ENCODE peak calls at places on chromosomes 13 and 19, in five cellular contexts. H, E, O, G and A are unnamed samples.

GRCh38 chr13:32121316-32121715 is 89.7 kb downstream of the FRY start:
- DNase-seq in O (no peak), G (no peak), H (no peak), E (no peak), A (no peak)

GRCh38 chr13:99971576-99972189 is at the start of gene ZIC5:
- DNase-seq in H (no peak), E (no peak), O (peak; percentile 86), G (no peak), A (no peak)

GRCh38 chr13:35140321-35140720 is 198.3 kb downstream of the NBEA start:
- DNase-seq in G (no peak), E (peak; percentile 4), H (peak; percentile 60), O (no peak), A (no peak)

GRCh38 chr13:106555631-106556328 is 12.2 kb downstream of the ARGLU1 start:
- DNase-seq in E (peak; percentile 68), H (peak; percentile 64), O (no peak), G (no peak), A (no peak)

GRCh38 chr19:45781282-45782161 is 768 bp downstream of the DMPK start:
- DNase-seq in G (peak; percentile 93), E (no peak), O (peak; percentile 6), H (no peak), A (no peak)

GRCh38 chr19:29259867-29260281 is 46.9 kb upstream of the UQCRFS1 start:
- DNase-seq in E (no peak), G (no peak), H (no peak), O (no peak), A (no peak)

GRCh38 chr19:1953037-1953436 is 12.1 kb downstream of the CSNK1G2 start:
- DNase-seq in H (no peak), E (no peak), O (no peak), G (no peak), A (no peak)

GRCh38 chr13:85661639-85662038 is 137.6 kb downstream of the SLITRK6 start:
- DNase-seq in G (no peak), H (no peak), O (no peak), E (no peak), A (no peak)

GRCh38 chr19:44657211-44657921 is 13.7 kb downstream of the PVR start:
- DNase-seq in H (peak; percentile 75), E (peak; percentile 68), G (peak; percentile 64), O (peak; percentile 72), A (peak; percentile 58)

GRCh38 chr19:29505034-29505824 is 20.6 kb upstream of the VSTM2B start:
- DNase-seq in E (no peak), O (no peak), H (no peak), G (no peak), A (no peak)

DNA sequence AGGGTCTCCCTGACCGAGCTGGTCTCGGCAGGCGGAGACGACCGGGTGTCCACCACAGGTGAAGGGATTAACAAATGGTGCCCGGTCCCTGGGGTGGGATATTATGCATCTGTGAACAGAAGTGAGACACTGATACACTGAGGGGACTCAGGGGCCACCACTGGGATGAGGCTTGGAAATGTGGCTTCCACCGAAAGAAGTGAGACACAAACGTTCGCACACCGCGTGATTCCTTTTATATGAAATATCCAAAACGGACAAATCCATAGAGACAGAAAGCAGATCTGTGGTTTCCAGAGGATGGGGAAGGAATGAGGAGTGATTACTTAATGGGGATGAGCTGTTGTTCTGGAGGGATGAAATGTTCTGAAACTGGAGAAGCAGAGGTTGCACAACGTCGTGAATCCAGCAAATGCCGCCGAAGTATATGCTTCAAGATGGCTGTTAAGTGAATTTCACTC is 47.5 kb downstream of the C13orf46 start:
- DNase-seq in H (peak; percentile 88), G (no peak), E (peak; percentile 60), O (peak; percentile 7), A (no peak)
- H3K27ac ChIP-seq in H (peak overlapping the region; percentile 89), G (no peak overlapping the region), E (no peak overlapping the region), O (no peak overlapping the region), A (no peak overlapping the region)

GRCh38 chr19:41408256-41408655 is 10.6 kb downstream of the BCKDHA start:
- DNase-seq in H (no peak), E (no peak), G (no peak), O (no peak), A (no peak)
- TF ChIP-seq CTCF in H (no peak), E (no peak), G (no peak), O (peak; percentile 15), A (no peak)

GRCh38 chr13:113552079-113552478 is 32.5 kb upstream of the TFDP1 start:
- DNase-seq in E (no peak), H (no peak), G (no peak), O (peak; percentile 7), A (no peak)

GRCh38 chr13:113555141-113555540 is 29.4 kb upstream of the TFDP1 start:
- DNase-seq in H (no peak), G (no peak), O (peak; percentile 6), E (no peak), A (no peak)

GRCh38 chr13:113552786-113553540 is 31.6 kb upstream of the TFDP1 start:
- DNase-seq in E (no peak), G (no peak), H (no peak), O (peak; percentile 6), A (no peak)

GRCh38 chr13:113553541-113554332 is 30.8 kb upstream of the TFDP1 start:
- DNase-seq in G (no peak), E (no peak), H (no peak), O (peak; percentile 18), A (no peak)

GRCh38 chr13:113554333-113554700 is 30.2 kb upstream of the TFDP1 start:
- DNase-seq in G (no peak), E (no peak), H (no peak), O (no peak), A (no peak)
- H3K27ac ChIP-seq in G (no peak overlapping the region), E (no peak overlapping the region), H (no peak overlapping the region), O (no peak overlapping the region), A (no peak overlapping the region)

GRCh38 chr19:55486043-55486970 is 1.3 kb downstream of the NAT14 start:
- DNase-seq in G (no peak), O (no peak), H (no peak), E (no peak), A (no peak)
- TF ChIP-seq CTCF in G (no peak), O (no peak), H (peak; percentile 35), E (no peak), A (no peak)

GRCh38 chr19:47544075-47544474 is 28.9 kb downstream of the ZNF541 start:
- DNase-seq in E (no peak), G (no peak), H (no peak), O (no peak), A (no peak)
- H3K27ac ChIP-seq in E (no peak overlapping the region), G (no peak overlapping the region), H (no peak overlapping the region), O (no peak overlapping the region), A (no peak overlapping the region)

DNA sequence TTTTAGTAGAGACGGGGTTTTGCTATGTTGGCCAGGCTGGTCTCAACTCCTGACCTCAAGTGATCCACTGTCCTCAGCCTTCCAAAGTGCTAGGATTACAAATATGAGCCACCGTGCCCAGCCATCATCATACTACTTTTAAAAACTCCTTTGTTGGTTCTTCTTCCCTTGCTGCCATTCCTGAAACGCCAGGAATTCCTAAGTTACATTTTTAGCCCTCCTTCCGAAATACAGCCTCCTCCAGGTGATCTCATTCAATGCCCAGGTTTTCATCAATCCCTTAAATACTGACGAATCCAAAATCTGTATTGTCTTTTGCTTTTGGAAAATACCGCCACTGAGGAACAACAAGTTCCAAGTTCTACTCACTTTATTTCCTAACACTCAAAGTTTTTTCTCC is 25.3 kb upstream of the EBPL start:
- DNase-seq in G (no peak), E (no peak), H (no peak), O (no peak), A (no peak)
- TF ChIP-seq CTCF in G (no peak), E (no peak), H (no peak), O (no peak), A (no peak)

GRCh38 chr13:100983111-100983510 is 308.5 kb upstream of the TMTC4 start:
- DNase-seq in O (no peak), E (no peak), H (no peak), G (no peak), A (no peak)
- H3K27ac ChIP-seq in O (no peak overlapping the region), E (no peak overlapping the region), H (no peak overlapping the region), G (no peak overlapping the region), A (no peak overlapping the region)

DNA sequence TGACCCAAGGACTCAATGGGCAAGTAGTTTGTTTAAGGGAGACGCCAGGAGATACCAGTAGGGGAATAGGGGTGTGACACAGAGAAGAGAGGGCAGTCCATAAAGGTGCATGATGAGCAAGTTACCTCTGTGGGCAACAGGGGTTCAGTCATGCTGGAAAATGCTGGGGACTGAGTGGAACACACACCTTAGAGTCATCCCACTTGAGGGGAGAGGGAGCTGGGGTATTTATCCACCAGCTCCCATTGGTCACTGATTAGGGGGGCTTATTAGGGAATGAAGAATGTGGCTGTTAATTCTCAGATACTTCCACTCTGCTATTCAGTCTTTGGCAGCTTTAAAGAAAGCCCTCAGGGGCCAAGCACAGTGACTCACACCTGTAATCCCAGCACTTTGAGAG is 67.5 kb upstream of the MRI1 start:
- DNase-seq in O (no peak), H (no peak), G (no peak), E (no peak), A (no peak)
- TF ChIP-seq CTCF in O (no peak), H (no peak), G (no peak), E (no peak), A (no peak)

DNA sequence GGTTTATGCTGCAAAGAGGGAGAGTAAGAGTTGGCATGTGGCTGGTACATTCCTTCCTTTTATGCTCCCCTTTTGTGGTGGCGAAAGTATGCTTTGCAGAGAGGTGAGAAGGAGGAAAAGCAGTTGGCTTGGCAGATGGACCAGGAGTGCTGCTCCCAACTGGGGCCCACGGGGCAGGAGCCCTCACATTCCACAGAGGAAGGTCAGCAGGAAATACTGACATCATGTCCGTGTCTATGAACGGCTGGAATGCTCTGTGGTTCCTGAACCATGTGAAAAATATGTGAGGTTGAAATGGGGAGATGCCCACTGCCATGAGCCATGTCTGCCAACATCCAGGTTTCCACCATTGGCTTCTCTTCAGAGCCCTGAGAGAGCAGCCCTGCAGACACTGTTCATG is 33.3 kb upstream of the GAS6 start:
- DNase-seq in H (peak; percentile 83), G (no peak), E (peak; percentile 98), O (no peak), A (peak; percentile 86)
- H3K27ac ChIP-seq in H (peak overlapping the region; percentile 86), G (no peak overlapping the region), E (peak overlapping the region; percentile 94), O (no peak overlapping the region), A (peak overlapping the region; percentile 50)

DNA sequence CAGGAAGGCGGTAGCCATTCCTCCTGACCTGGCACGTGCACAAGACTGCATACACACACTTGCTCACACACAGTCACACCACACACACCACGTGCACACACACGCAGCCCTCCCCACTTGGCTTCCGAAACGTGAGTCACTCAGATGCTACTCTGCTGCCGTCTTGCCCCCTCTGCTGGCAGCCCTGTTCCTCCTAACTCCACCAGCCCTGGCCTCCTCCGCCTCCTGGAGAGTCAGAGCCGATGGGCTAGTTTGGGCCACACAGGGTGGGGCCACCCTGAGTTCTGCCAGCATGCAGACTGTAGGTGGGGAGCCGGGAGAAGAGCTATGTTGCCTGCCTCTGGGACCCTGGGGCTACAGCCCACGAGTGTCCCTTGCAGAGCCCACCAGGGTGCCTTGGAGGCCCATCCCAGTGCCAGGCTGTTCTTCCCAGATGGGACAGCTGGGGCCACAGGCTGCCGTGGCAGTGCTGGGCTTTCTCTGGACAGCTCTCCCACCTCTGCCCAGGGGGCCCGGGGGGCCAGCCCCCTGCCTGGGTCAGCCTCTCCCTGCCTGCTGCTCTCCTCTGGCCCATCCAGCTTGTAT is 12.1 kb downstream of the PIN1 start:
- DNase-seq in O (peak; percentile 74), E (peak; percentile 97), G (peak; percentile 35), H (peak; percentile 95), A (peak; percentile 93)
- TF ChIP-seq CTCF in O (peak; percentile 83), E (peak; percentile 92), G (no peak), H (peak; percentile 74), A (peak; percentile 95)